ENCODE peak calls at places on chromosomes 5 and 9, in five cellular contexts. Q is skeletal muscle cell; G is stimulated activated CD4-positive, alpha-beta T cell treated with anti-CD3 and anti-CD28 coated beads, Interleukin-15, amount 100 ng/mL, for 48 hours; T is AG08396; D is activated T-cell treated with anti-CD3 and anti-CD28 coated beads, Interleukin-2, amount 50 U/mL, for 4 hours. E is an unnamed sample.

GRCh38 chr9:976258-976804 is at the start of gene DMRT3:
- DNase-seq in G (no peak), Q (no peak), T (no peak), D (no peak), E (no peak)

GRCh38 chr5:143456952-143457547 is 53.6 kb upstream of the NR3C1 start:
- DNase-seq in Q (peak), D (no peak), G (no peak), T (peak), E (peak)

GRCh38 chr5:61301820-61302563 is 30.1 kb upstream of the ZSWIM6 start:
- DNase-seq in G (no peak), T (peak), D (no peak), Q (peak), E (peak)

GRCh38 chr5:134846641-134846960 is 833 bp downstream of the C5orf24 start:
- DNase-seq in Q (no peak), D (no peak), G (peak), T (no peak), E (peak)

GRCh38 chr5:96658272-96658671 is 3.9 kb upstream of the CAST start:
- DNase-seq in T (no peak), Q (no peak), D (no peak), G (no peak), E (no peak)

GRCh38 chr9:131418143-131419028 is 24.5 kb downstream of the PRRC2B start:
- DNase-seq in T (peak), Q (no peak), D (no peak), G (no peak), E (no peak)

GRCh38 chr5:96661101-96661840 is 905 bp upstream of the CAST start:
- DNase-seq in Q (no peak), T (peak), D (peak), G (peak), E (no peak)

GRCh38 chr5:149170292-149170691 is 29.0 kb downstream of the ABLIM3 start:
- DNase-seq in D (no peak), Q (no peak), G (no peak), T (no peak), E (no peak)

GRCh38 chr9:116471943-116472506 is 215.1 kb upstream of the TRIM32 start:
- DNase-seq in D (no peak), G (no peak), T (no peak), Q (no peak), E (no peak)

GRCh38 chr5:131104169-131104775 is 60.8 kb downstream of the HINT1 start:
- DNase-seq in Q (no peak), G (no peak), D (no peak), T (no peak), E (no peak)

GRCh38 chr9:37715991-37716505 is 37.6 kb upstream of the TRMT10B start:
- DNase-seq in D (no peak), T (no peak), Q (no peak), G (no peak), E (no peak)

GRCh38 chr5:175714686-175715085 is 56.8 kb downstream of the HRH2 start:
- DNase-seq in Q (no peak), T (no peak), D (no peak), G (no peak), E (no peak)

GRCh38 chr5:124892185-124892848 is 145.9 kb upstream of the ZNF608 start:
- DNase-seq in D (no peak), Q (no peak), T (no peak), G (no peak), E (no peak)

GRCh38 chr9:93960971-93961841 is 6.1 kb upstream of the BARX1 start:
- DNase-seq in Q (no peak), T (no peak), D (no peak), G (no peak), E (no peak)

GRCh38 chr9:102728946-102729345 is 266.2 kb upstream of the CYLC2 start:
- DNase-seq in G (no peak), T (no peak), Q (no peak), D (no peak), E (no peak)

GRCh38 chr9:84447305-84447704 is 106.7 kb upstream of the SLC28A3 start:
- DNase-seq in Q (no peak), G (no peak), D (no peak), T (no peak), E (no peak)